ENCODE peak calls at places on chromosomes 4 and X, in six cellular contexts. N, Z, X, W, A and G are unnamed samples. For H3K27me3 and H3K4me1, the result is how much of the 10 kb centered on the place peaks cover.

GRCh38 chr4:13371050-13371449 is 113.1 kb downstream of the RAB28 start:
- DNase-seq in X (no peak), W (no peak), N (no peak), A (no peak), Z (no peak), G (no peak)

GRCh38 chr4:142566243-142566642 is 279.9 kb downstream of the INPP4B start:
- DNase-seq in X (no peak), W (no peak), N (no peak), A (no peak), Z (no peak), G (no peak)

GRCh38 chr4:663438-664428 is 10.3 kb downstream of the ATP5ME start:
- DNase-seq in X (no peak), A (peak), W (peak), Z (peak), N (peak), G (no peak)

GRCh38 chrX:14398725-14399124 is 130.6 kb upstream of the GLRA2 start:
- DNase-seq in N (no peak), Z (no peak), A (no peak), X (no peak), W (no peak), G (no peak)

GRCh38 chr4:186201535-186202230 is 10.3 kb downstream of the CYP4V2 start:
- DNase-seq in Z (peak), N (peak), W (no peak), X (peak), A (peak), G (no peak)

GRCh38 chrX:102833136-102833535 is 103.9 kb upstream of the RAB40AL start:
- DNase-seq in N (no peak), Z (no peak), X (no peak), W (no peak), A (no peak), G (no peak)

GRCh38 chr4:113384600-113384999 is 335.1 kb downstream of the ANK2 start:
- DNase-seq in W (no peak), A (no peak), N (no peak), X (no peak), Z (no peak), G (no peak)

GRCh38 chrX:2928127-2928582 is 984 bp downstream of the ARSD start:
- DNase-seq in W (peak), Z (peak), N (peak), A (no peak), X (no peak), G (no peak)

GRCh38 chrX:2430265-2430825 is 70.4 kb downstream of the DHRSX start:
- DNase-seq in N (no peak), Z (no peak), X (no peak), W (no peak), A (no peak), G (no peak)

GRCh38 chrX:123924181-123924580 is 37.3 kb upstream of the STAG2 start:
- DNase-seq in W (no peak), A (no peak), N (no peak), Z (no peak), X (no peak), G (no peak)

GRCh38 chrX:141220342-141221008 is 21.8 kb downstream of the SPANXC start:
- DNase-seq in N (no peak), Z (no peak), A (no peak), X (no peak), W (no peak), G (peak)

GRCh38 chr4:122728781-122729330 is 3.6 kb upstream of the BBS12 start:
- DNase-seq in Z (no peak), N (no peak), W (no peak), X (no peak), A (no peak), G (peak)

GRCh38 chr4:81071013-81071412 is 40.5 kb downstream of the BMP3 start:
- DNase-seq in A (no peak), W (no peak), Z (no peak), X (no peak), N (no peak), G (no peak)

GRCh38 chrX:19882066-19882775 is 5.2 kb downstream of the SH3KBP1 start:
- DNase-seq in A (no peak), Z (no peak), W (no peak), N (no peak), X (no peak), G (no peak)

GRCh38 chr4:83065268-83065667 is 30.3 kb downstream of the COPS4 start:
- DNase-seq in Z (no peak), X (no peak), A (no peak), N (no peak), W (no peak), G (no peak)

GRCh38 chrX:40099046-40099968 is 1.5 kb upstream of the BCOR start:
- DNase-seq in A (peak), N (peak), X (peak), Z (peak), W (peak), G (peak)

GRCh38 chr4:170721812-170722373 is 632.1 kb upstream of the AADAT start:
- DNase-seq in A (no peak), Z (no peak), X (no peak), W (no peak), N (no peak), G (no peak)

GRCh38 chr4:186644737-186645261 is 78.9 kb downstream of the FAT1 start:
- DNase-seq in A (no peak), N (peak), W (no peak), Z (peak), X (no peak), G (no peak)

GRCh38 chr4:73257995-73258667 is 467 bp downstream of the ANKRD17 start:
- DNase-seq in N (peak), X (no peak), A (no peak), W (no peak), Z (peak), G (peak)

GRCh38 chr4:89665662-89666061 is 171.3 kb downstream of the SNCA start:
- DNase-seq in X (no peak), A (no peak), W (no peak), N (no peak), Z (no peak), G (no peak)

GRCh38 chrX:49120104-49120503 is 3.4 kb downstream of the GPKOW start:
- DNase-seq in X (no peak), A (no peak), W (no peak), Z (no peak), N (no peak), G (no peak)

GRCh38 chrX:94089149-94089548 is 415.1 kb downstream of the FAM133A start:
- DNase-seq in N (no peak), Z (no peak), A (no peak), W (no peak), X (no peak), G (no peak)

GRCh38 chr4:113445286-113445685 is 316.3 kb downstream of the CAMK2D start:
- DNase-seq in X (no peak), A (no peak), W (peak), Z (peak), N (no peak), G (no peak)

GRCh38 chrX:72045552-72046277 is 86.0 kb downstream of the RTL5 start:
- DNase-seq in W (no peak), N (no peak), X (no peak), A (no peak), Z (no peak), G (no peak)

GRCh38 chrX:850471-850916 is 219.9 kb downstream of the SHOX start:
- DNase-seq in Z (no peak), A (no peak), N (no peak), X (no peak), W (no peak), G (no peak)

GRCh38 chrX:34299451-34299967 is 167.4 kb upstream of the FAM47A start:
- DNase-seq in A (no peak), N (no peak), X (no peak), W (no peak), Z (no peak), G (no peak)

GRCh38 chr4:173766231-173766630 is 236.2 kb upstream of the HAND2 start:
- DNase-seq in W (no peak), A (no peak), N (no peak), X (no peak), Z (no peak), G (no peak)

GRCh38 chrX:31500920-31501319 is 429.1 kb upstream of the FTHL17 start:
- DNase-seq in W (no peak), X (no peak), Z (no peak), N (no peak), A (no peak), G (no peak)

GRCh38 chr4:102438873-102439614 is 62.1 kb upstream of the NFKB1 start:
- DNase-seq in A (no peak), N (no peak), Z (no peak), W (no peak), X (no peak), G (peak)

GRCh38 chr4:111198426-111198825 is 575.5 kb upstream of the PITX2 start:
- DNase-seq in A (no peak), X (no peak), N (no peak), Z (no peak), W (no peak), G (no peak)

GRCh38 chrX:120310861-120311631 is at the start of gene TMEM255A:
- DNase-seq in W (peak), N (no peak), A (no peak), X (no peak), Z (no peak), G (no peak)

GRCh38 chrX:120308558-120308957 is 2.7 kb downstream of the TMEM255A start:
- DNase-seq in A (no peak), Z (no peak), W (no peak), N (no peak), X (no peak), G (no peak)

GRCh38 chrX:120308959-120309872 is 2.0 kb downstream of the TMEM255A start:
- DNase-seq in X (no peak), W (peak), A (peak), Z (peak), N (peak), G (no peak)

GRCh38 chrX:120311632-120312000 is 355 bp upstream of the TMEM255A start:
- DNase-seq in X (no peak), N (no peak), A (no peak), Z (no peak), W (no peak), G (no peak)

DNA sequence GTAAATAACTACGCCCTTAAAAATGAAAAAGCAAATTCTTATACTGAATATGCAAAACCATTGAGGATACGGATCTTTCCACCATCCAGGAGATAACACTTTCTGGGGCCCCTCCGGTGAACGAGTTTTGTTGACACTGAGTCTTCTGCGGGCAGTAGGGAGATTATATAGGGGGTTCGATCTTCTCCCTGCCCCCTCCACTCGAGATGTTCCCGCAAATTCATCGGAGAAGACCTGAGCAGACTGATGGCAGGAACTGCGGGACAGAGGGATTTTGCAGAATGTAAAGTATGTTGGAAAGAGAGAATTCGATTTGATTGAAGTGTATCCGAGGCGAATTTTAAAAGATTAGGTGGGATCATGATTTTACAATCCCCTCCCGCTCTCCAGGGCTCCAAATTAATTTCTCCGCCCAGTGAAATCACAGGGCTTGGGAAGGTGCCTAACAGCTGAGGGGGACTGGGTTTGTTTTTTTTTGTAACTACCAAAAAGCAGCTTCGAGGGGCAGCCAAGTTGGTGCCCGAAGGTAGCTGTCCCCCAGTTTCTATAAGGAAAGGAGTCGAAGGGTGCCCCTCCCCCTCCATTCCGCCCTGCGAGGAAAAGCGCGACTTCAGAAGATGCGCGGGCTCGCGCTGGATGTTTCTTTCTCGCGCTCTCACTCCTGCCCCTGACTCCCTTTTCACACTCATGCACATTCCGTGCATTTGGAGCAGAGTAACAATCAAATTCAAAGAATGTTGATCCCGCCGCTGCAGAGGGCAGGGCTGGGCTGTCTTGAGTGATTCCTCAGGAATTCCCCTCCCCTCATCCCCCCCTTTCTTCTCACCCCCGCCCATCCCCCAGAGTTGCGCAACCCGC is 1.2 kb downstream of the TMEM255A start:
- DNase-seq in W (no peak), A (peak), Z (peak), X (no peak), N (no peak), G (no peak)
- H3K27me3 ChIP-seq in W (under half), A (under half), Z (under half), X (under half), N (under half), G (under half)

GRCh38 chrX:70434914-70435586 is 9.6 kb upstream of the DLG3 start:
- DNase-seq in Z (no peak), W (peak), A (no peak), X (no peak), N (no peak), G (peak)
- H3K4me1 ChIP-seq in Z (under half), W (under half), A (under half), X (under half), N (under half), G (under half)

DNA sequence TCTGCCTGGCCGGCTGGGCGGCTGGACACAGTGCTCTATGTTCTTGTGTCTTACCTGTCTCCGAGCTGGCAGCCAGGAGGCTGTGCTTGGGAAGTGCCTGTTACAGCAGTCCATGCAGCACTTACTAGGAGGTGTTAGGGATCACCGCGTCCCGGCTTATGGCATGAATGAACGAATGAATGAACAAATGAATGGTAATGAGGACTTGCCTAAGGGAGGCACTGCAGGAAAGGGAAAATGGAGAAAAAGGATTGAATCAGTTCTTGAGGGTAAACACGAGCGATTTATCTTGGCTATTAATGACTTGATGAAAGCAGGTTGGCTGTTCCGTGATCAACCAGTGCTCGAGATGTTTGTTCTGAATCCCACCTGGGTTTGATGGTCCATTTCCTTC is 31.1 kb downstream of the TBC1D14 start:
- DNase-seq in Z (no peak), X (no peak), N (no peak), W (no peak), A (no peak), G (no peak)
- H3K4me3 ChIP-seq in Z (no peak), X (no peak), N (no peak), W (no peak), A (no peak), G (no peak)

DNA sequence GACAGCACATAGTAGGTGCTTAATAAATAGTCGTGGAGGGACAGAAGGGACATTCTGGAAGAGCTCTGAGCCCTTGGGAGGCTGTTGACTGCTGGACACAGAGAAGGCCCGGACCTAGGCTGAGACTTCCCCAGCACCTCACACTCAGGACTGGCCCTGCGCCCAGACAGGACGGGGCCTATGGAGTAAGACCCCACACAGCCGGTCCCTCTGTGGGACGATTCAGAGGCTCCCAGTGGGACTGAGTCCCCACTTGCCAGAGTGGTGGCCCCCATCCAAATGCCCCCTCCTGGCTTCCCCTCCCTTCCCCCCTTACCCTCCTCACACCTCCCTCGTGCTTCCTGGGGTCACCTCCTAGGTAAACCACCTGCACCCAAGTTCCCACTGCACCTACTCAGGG is 8.9 kb downstream of the ABLIM2 start:
- DNase-seq in W (no peak), N (no peak), X (no peak), Z (no peak), A (no peak), G (no peak)
- H3K27me3 ChIP-seq in W (under half), N (under half), X (under half), Z (under half), A (under half), G (under half)